ENCODE peak calls at places on chromosome 22, in seven cellular contexts. A is cardiac muscle cell; B is HFFc6; E is astrocyte of the spinal cord; F is stimulated activated CD4-positive, alpha-beta T cell treated with anti-CD3 and anti-CD28 coated beads, Interleukin-12 subunit alpha, Interleukin-12 subunit beta, amount 100 ng/mL, for 4 hours; M is glutamatergic neuron; J is naive thymus-derived CD8-positive, alpha-beta T cell. U is an unnamed sample.

GRCh38 chr22:40406063-40406890 is 35.9 kb downstream of the SGSM3 start:
- DNase-seq in A (no peak), B (no peak), E (no peak), F (no peak), M (no peak), J (no peak), U (no peak)

GRCh38 chr22:30115705-30116104 is 35.4 kb downstream of the HORMAD2 start:
- DNase-seq in A (peak; percentile 6), B (no peak), E (no peak), F (no peak), M (no peak), J (no peak), U (no peak)

GRCh38 chr22:27687984-27688545 is 113.5 kb downstream of the MN1 start:
- DNase-seq in A (no peak), B (no peak), E (no peak), F (no peak), M (no peak), J (no peak), U (no peak)

GRCh38 chr22:28034760-28035401 is 115.8 kb upstream of the PITPNB start:
- DNase-seq in A (peak; percentile 84), B (peak; percentile 15), E (peak; percentile 54), F (no peak), M (peak; percentile 57), J (peak; percentile 10), U (no peak)

GRCh38 chr22:20803696-20804324 is 29.9 kb downstream of the SERPIND1 start:
- DNase-seq in A (peak; percentile 56), B (peak; percentile 25), E (peak; percentile 13), F (peak; percentile 33), M (peak; percentile 79), J (no peak), U (peak; percentile 22)

GRCh38 chr22:23289851-23290724 is 109.8 kb downstream of the BCR start:
- DNase-seq in A (peak; percentile 64), B (peak; percentile 53), E (peak; percentile 32), F (peak; percentile 56), M (peak; percentile 82), J (peak; percentile 57), U (peak; percentile 30)

GRCh38 chr22:48823941-48824340 is 1003.7 kb downstream of the BRD1 start:
- DNase-seq in A (no peak), B (no peak), E (no peak), F (no peak), M (no peak), J (no peak), U (no peak)

GRCh38 chr22:33710326-33710725 is 209.9 kb downstream of the LARGE1 start:
- DNase-seq in A (no peak), B (no peak), E (no peak), F (no peak), M (no peak), J (no peak), U (no peak)

GRCh38 chr22:28911279-28911640 is 27.9 kb downstream of the ZNRF3 start:
- DNase-seq in A (no peak), B (no peak), E (no peak), F (no peak), M (no peak), J (no peak), U (no peak)

U was measured in CMK.